ENCODE peak calls at places on chromosomes 2 and 18, in four cellular contexts. One of them, this sample, is unnamed.

GRCh38 chr18:53191634-53192033 is 851.6 kb downstream of the DCC start:
- ATAC-seq in left cardiac atrium: no peak
- ATAC-seq in activated CD8-positive, alpha-beta memory T cell treated with anti-CD3 and anti-CD28 coated beads, Interleukin-2, amount 10 ng/mL, durations not matched to agents 7 days and 5 days: no peak
- ATAC-seq in activated naive CD4-positive, alpha-beta T cell treated with anti-CD3 and anti-CD28 coated beads, Interleukin-2, amount 50 U/mL, for 72 hours: no peak
- ATAC-seq in this sample: no peak

GRCh38 chr2:174153757-174154680 is 94.3 kb downstream of the OLA1 start:
- ATAC-seq in left cardiac atrium: peak; percentile 96
- ATAC-seq in activated CD8-positive, alpha-beta memory T cell treated with anti-CD3 and anti-CD28 coated beads, Interleukin-2, amount 10 ng/mL, durations not matched to agents 7 days and 5 days: no peak
- ATAC-seq in activated naive CD4-positive, alpha-beta T cell treated with anti-CD3 and anti-CD28 coated beads, Interleukin-2, amount 50 U/mL, for 72 hours: no peak
- ATAC-seq in this sample: no peak

GRCh38 chr2:45470531-45470930 is 140.5 kb downstream of the SRBD1 start:
- ATAC-seq in left cardiac atrium: peak; percentile 49
- ATAC-seq in activated CD8-positive, alpha-beta memory T cell treated with anti-CD3 and anti-CD28 coated beads, Interleukin-2, amount 10 ng/mL, durations not matched to agents 7 days and 5 days: no peak
- ATAC-seq in activated naive CD4-positive, alpha-beta T cell treated with anti-CD3 and anti-CD28 coated beads, Interleukin-2, amount 50 U/mL, for 72 hours: no peak
- ATAC-seq in this sample: no peak

GRCh38 chr2:226699321-226699720 is 100.3 kb downstream of the IRS1 start:
- ATAC-seq in left cardiac atrium: peak; percentile 97
- ATAC-seq in activated CD8-positive, alpha-beta memory T cell treated with anti-CD3 and anti-CD28 coated beads, Interleukin-2, amount 10 ng/mL, durations not matched to agents 7 days and 5 days: no peak
- ATAC-seq in activated naive CD4-positive, alpha-beta T cell treated with anti-CD3 and anti-CD28 coated beads, Interleukin-2, amount 50 U/mL, for 72 hours: no peak
- ATAC-seq in this sample: no peak

GRCh38 chr2:166610180-166610919 is 116.3 kb upstream of the SCN7A start:
- ATAC-seq in left cardiac atrium: peak; percentile 24
- ATAC-seq in activated CD8-positive, alpha-beta memory T cell treated with anti-CD3 and anti-CD28 coated beads, Interleukin-2, amount 10 ng/mL, durations not matched to agents 7 days and 5 days: no peak
- ATAC-seq in activated naive CD4-positive, alpha-beta T cell treated with anti-CD3 and anti-CD28 coated beads, Interleukin-2, amount 50 U/mL, for 72 hours: no peak
- ATAC-seq in this sample: no peak

GRCh38 chr18:63741769-63742168 is 33.4 kb upstream of the SERPINB7 start:
- ATAC-seq in left cardiac atrium: no peak
- ATAC-seq in activated CD8-positive, alpha-beta memory T cell treated with anti-CD3 and anti-CD28 coated beads, Interleukin-2, amount 10 ng/mL, durations not matched to agents 7 days and 5 days: no peak
- ATAC-seq in activated naive CD4-positive, alpha-beta T cell treated with anti-CD3 and anti-CD28 coated beads, Interleukin-2, amount 50 U/mL, for 72 hours: no peak
- ATAC-seq in this sample: no peak

GRCh38 chr2:76251342-76251741 is 540.6 kb upstream of the GCFC2 start:
- ATAC-seq in left cardiac atrium: no peak
- ATAC-seq in activated CD8-positive, alpha-beta memory T cell treated with anti-CD3 and anti-CD28 coated beads, Interleukin-2, amount 10 ng/mL, durations not matched to agents 7 days and 5 days: no peak
- ATAC-seq in activated naive CD4-positive, alpha-beta T cell treated with anti-CD3 and anti-CD28 coated beads, Interleukin-2, amount 50 U/mL, for 72 hours: no peak
- ATAC-seq in this sample: no peak

GRCh38 chr2:113169002-113169530 is 4.7 kb upstream of the PSD4 start:
- ATAC-seq in left cardiac atrium: no peak
- ATAC-seq in activated CD8-positive, alpha-beta memory T cell treated with anti-CD3 and anti-CD28 coated beads, Interleukin-2, amount 10 ng/mL, durations not matched to agents 7 days and 5 days: peak; percentile 48
- ATAC-seq in activated naive CD4-positive, alpha-beta T cell treated with anti-CD3 and anti-CD28 coated beads, Interleukin-2, amount 50 U/mL, for 72 hours: peak; percentile 7
- ATAC-seq in this sample: peak; percentile 10

GRCh38 chr2:71417300-71418202 is 35.8 kb upstream of the DYSF start:
- ATAC-seq in left cardiac atrium: no peak
- ATAC-seq in activated CD8-positive, alpha-beta memory T cell treated with anti-CD3 and anti-CD28 coated beads, Interleukin-2, amount 10 ng/mL, durations not matched to agents 7 days and 5 days: peak; percentile 45
- ATAC-seq in activated naive CD4-positive, alpha-beta T cell treated with anti-CD3 and anti-CD28 coated beads, Interleukin-2, amount 50 U/mL, for 72 hours: peak; percentile 14
- ATAC-seq in this sample: peak; percentile 19

GRCh38 chr2:179751184-179751809 is 110.1 kb downstream of the ZNF385B start:
- ATAC-seq in left cardiac atrium: no peak
- ATAC-seq in activated CD8-positive, alpha-beta memory T cell treated with anti-CD3 and anti-CD28 coated beads, Interleukin-2, amount 10 ng/mL, durations not matched to agents 7 days and 5 days: no peak
- ATAC-seq in activated naive CD4-positive, alpha-beta T cell treated with anti-CD3 and anti-CD28 coated beads, Interleukin-2, amount 50 U/mL, for 72 hours: no peak
- ATAC-seq in this sample: no peak

GRCh38 chr2:870426-870825 is 80.2 kb upstream of the SNTG2 start:
- ATAC-seq in left cardiac atrium: no peak
- ATAC-seq in activated CD8-positive, alpha-beta memory T cell treated with anti-CD3 and anti-CD28 coated beads, Interleukin-2, amount 10 ng/mL, durations not matched to agents 7 days and 5 days: no peak
- ATAC-seq in activated naive CD4-positive, alpha-beta T cell treated with anti-CD3 and anti-CD28 coated beads, Interleukin-2, amount 50 U/mL, for 72 hours: no peak
- ATAC-seq in this sample: no peak

GRCh38 chr18:48073231-48073930 is 142.9 kb upstream of the SMAD2 start:
- ATAC-seq in left cardiac atrium: peak; percentile 30
- ATAC-seq in activated CD8-positive, alpha-beta memory T cell treated with anti-CD3 and anti-CD28 coated beads, Interleukin-2, amount 10 ng/mL, durations not matched to agents 7 days and 5 days: no peak
- ATAC-seq in activated naive CD4-positive, alpha-beta T cell treated with anti-CD3 and anti-CD28 coated beads, Interleukin-2, amount 50 U/mL, for 72 hours: no peak
- ATAC-seq in this sample: no peak

GRCh38 chr2:112824701-112825099 is 11.9 kb downstream of the IL1B start:
- ATAC-seq in left cardiac atrium: no peak
- ATAC-seq in activated CD8-positive, alpha-beta memory T cell treated with anti-CD3 and anti-CD28 coated beads, Interleukin-2, amount 10 ng/mL, durations not matched to agents 7 days and 5 days: no peak
- ATAC-seq in activated naive CD4-positive, alpha-beta T cell treated with anti-CD3 and anti-CD28 coated beads, Interleukin-2, amount 50 U/mL, for 72 hours: no peak
- ATAC-seq in this sample: no peak

GRCh38 chr2:33502025-33502424 is 25.6 kb downstream of the RASGRP3 start:
- ATAC-seq in left cardiac atrium: no peak
- ATAC-seq in activated CD8-positive, alpha-beta memory T cell treated with anti-CD3 and anti-CD28 coated beads, Interleukin-2, amount 10 ng/mL, durations not matched to agents 7 days and 5 days: no peak
- ATAC-seq in activated naive CD4-positive, alpha-beta T cell treated with anti-CD3 and anti-CD28 coated beads, Interleukin-2, amount 50 U/mL, for 72 hours: no peak
- ATAC-seq in this sample: no peak

GRCh38 chr2:70029814-70030409 is 57.4 kb upstream of the PCBP1 start:
- ATAC-seq in left cardiac atrium: peak; percentile 87
- ATAC-seq in activated CD8-positive, alpha-beta memory T cell treated with anti-CD3 and anti-CD28 coated beads, Interleukin-2, amount 10 ng/mL, durations not matched to agents 7 days and 5 days: no peak
- ATAC-seq in activated naive CD4-positive, alpha-beta T cell treated with anti-CD3 and anti-CD28 coated beads, Interleukin-2, amount 50 U/mL, for 72 hours: no peak
- ATAC-seq in this sample: peak; percentile 42

GRCh38 chr2:169087757-169088379 is 18.5 kb downstream of the DHRS9 start:
- ATAC-seq in left cardiac atrium: peak; percentile 18
- ATAC-seq in activated CD8-positive, alpha-beta memory T cell treated with anti-CD3 and anti-CD28 coated beads, Interleukin-2, amount 10 ng/mL, durations not matched to agents 7 days and 5 days: no peak
- ATAC-seq in activated naive CD4-positive, alpha-beta T cell treated with anti-CD3 and anti-CD28 coated beads, Interleukin-2, amount 50 U/mL, for 72 hours: no peak
- ATAC-seq in this sample: no peak

GRCh38 chr18:56563568-56563967 is 74.8 kb downstream of the TXNL1 start:
- ATAC-seq in left cardiac atrium: peak; percentile 44
- ATAC-seq in activated CD8-positive, alpha-beta memory T cell treated with anti-CD3 and anti-CD28 coated beads, Interleukin-2, amount 10 ng/mL, durations not matched to agents 7 days and 5 days: no peak
- ATAC-seq in activated naive CD4-positive, alpha-beta T cell treated with anti-CD3 and anti-CD28 coated beads, Interleukin-2, amount 50 U/mL, for 72 hours: no peak
- ATAC-seq in this sample: no peak

GRCh38 chr2:42098571-42099430 is 51.0 kb downstream of the PKDCC start:
- ATAC-seq in left cardiac atrium: peak; percentile 10
- ATAC-seq in activated CD8-positive, alpha-beta memory T cell treated with anti-CD3 and anti-CD28 coated beads, Interleukin-2, amount 10 ng/mL, durations not matched to agents 7 days and 5 days: no peak
- ATAC-seq in activated naive CD4-positive, alpha-beta T cell treated with anti-CD3 and anti-CD28 coated beads, Interleukin-2, amount 50 U/mL, for 72 hours: no peak
- ATAC-seq in this sample: no peak

GRCh38 chr18:48547456-48548403 is 8.9 kb downstream of the CTIF start:
- ATAC-seq in left cardiac atrium: peak; percentile 87
- ATAC-seq in activated CD8-positive, alpha-beta memory T cell treated with anti-CD3 and anti-CD28 coated beads, Interleukin-2, amount 10 ng/mL, durations not matched to agents 7 days and 5 days: no peak
- ATAC-seq in activated naive CD4-positive, alpha-beta T cell treated with anti-CD3 and anti-CD28 coated beads, Interleukin-2, amount 50 U/mL, for 72 hours: peak; percentile 39
- ATAC-seq in this sample: peak; percentile 80

GRCh38 chr2:168469281-168469988 is 13.4 kb downstream of the CERS6 start:
- ATAC-seq in left cardiac atrium: no peak
- ATAC-seq in activated CD8-positive, alpha-beta memory T cell treated with anti-CD3 and anti-CD28 coated beads, Interleukin-2, amount 10 ng/mL, durations not matched to agents 7 days and 5 days: no peak
- ATAC-seq in activated naive CD4-positive, alpha-beta T cell treated with anti-CD3 and anti-CD28 coated beads, Interleukin-2, amount 50 U/mL, for 72 hours: peak; percentile 51
- ATAC-seq in this sample: no peak